ENCODE peak calls at places on chromosomes 7 and 10, in six cellular contexts. W is WERI-Rb-1; J is MM.1S; Z is GM23248; Y is mesendoderm; G is naive thymus-derived CD4-positive, alpha-beta T cell. H is an unnamed sample.

GRCh38 chr7:155619634-155620271 is 24.7 kb upstream of the RBM33 start:
- DNase-seq in Y (no peak), J (no peak), W (no peak), Z (no peak), G (no peak), H (no peak)

GRCh38 chr10:96188911-96189310 is 58.8 kb downstream of the ZNF518A start:
- DNase-seq in W (no peak), Z (peak; percentile 20), Y (no peak), J (no peak), G (no peak), H (no peak)

GRCh38 chr7:46283852-46284251 is 362.8 kb upstream of the IGFBP3 start:
- DNase-seq in J (no peak), Z (no peak), W (no peak), G (no peak), Y (no peak), H (no peak)

GRCh38 chr7:47557986-47558670 is 23.8 kb downstream of the TNS3 start:
- DNase-seq in Z (no peak), G (no peak), Y (peak; percentile 91), W (no peak), J (no peak), H (no peak)

GRCh38 chr10:117107280-117107679 is 30.8 kb downstream of the VAX1 start:
- DNase-seq in Y (no peak), Z (no peak), J (no peak), G (no peak), W (no peak), H (no peak)

GRCh38 chr10:80199828-80200227 is 5.5 kb downstream of the ANXA11 start:
- DNase-seq in Y (peak; percentile 46), Z (peak; percentile 95), J (no peak), W (no peak), G (no peak), H (no peak)

GRCh38 chr10:6746782-6747181 is 166.7 kb upstream of the PRKCQ start:
- DNase-seq in Y (no peak), G (no peak), J (no peak), W (no peak), Z (peak; percentile 69), H (no peak)

GRCh38 chr7:133904766-133905165 is 222.4 kb upstream of the LRGUK start:
- DNase-seq in Z (no peak), J (no peak), Y (peak; percentile 1), G (no peak), W (no peak), H (no peak)

GRCh38 chr7:39504963-39505362 is 61.2 kb upstream of the YAE1 start:
- DNase-seq in J (no peak), Y (no peak), Z (peak; percentile 30), W (no peak), G (no peak), H (no peak)

GRCh38 chr7:140723002-140723401 is 26.5 kb downstream of the NDUFB2 start:
- DNase-seq in Z (no peak), Y (no peak), J (no peak), G (peak; percentile 75), W (no peak), H (no peak)

GRCh38 chr10:67779455-67780205 is 58.4 kb downstream of the DNAJC12 start:
- DNase-seq in W (peak; percentile 68), Y (peak; percentile 80), Z (peak; percentile 83), J (peak; percentile 79), G (peak; percentile 81), H (peak; percentile 60)

GRCh38 chr7:39811161-39811614 is 138.9 kb upstream of the CDK13 start:
- DNase-seq in J (no peak), G (no peak), Z (peak; percentile 77), Y (no peak), W (no peak), H (no peak)

GRCh38 chr10:72846225-72846624 is 47.3 kb upstream of the OIT3 start:
- DNase-seq in Z (peak; percentile 79), G (no peak), Y (no peak), W (no peak), J (no peak), H (no peak)

GRCh38 chr7:12839508-12840153 is 152.2 kb downstream of the ARL4A start:
- DNase-seq in G (no peak), Z (no peak), J (no peak), W (no peak), Y (peak; percentile 71), H (no peak)

GRCh38 chr10:52949899-52950298 is 177.3 kb upstream of the MBL2 start:
- DNase-seq in Y (peak; percentile 69), W (no peak), G (no peak), Z (no peak), J (peak; percentile 32), H (no peak)

GRCh38 chr10:71270301-71270777 is 48.7 kb upstream of the SLC29A3 start:
- DNase-seq in G (no peak), J (peak; percentile 61), W (peak; percentile 78), Z (peak; percentile 85), Y (peak; percentile 95), H (no peak)

GRCh38 chr10:130559213-130559944 is 423.2 kb downstream of the GLRX3 start:
- DNase-seq in Y (no peak), J (no peak), W (no peak), Z (no peak), G (no peak), H (no peak)

GRCh38 chr10:58951750-58952149 is 224.7 kb upstream of the PHYHIPL start:
- DNase-seq in Z (peak; percentile 68), W (no peak), J (no peak), G (no peak), Y (no peak), H (no peak)

GRCh38 chr7:78301361-78301760 is 502.8 kb downstream of the PHTF2 start:
- DNase-seq in Z (peak; percentile 77), J (no peak), W (no peak), Y (no peak), G (no peak), H (no peak)

GRCh38 chr7:152395115-152395514 is 40.7 kb downstream of the KMT2C start:
- DNase-seq in Z (no peak), J (no peak), W (no peak), Y (no peak), G (no peak), H (no peak)

GRCh38 chr7:121271916-121272315 is 56.9 kb upstream of the WNT16 start:
- DNase-seq in G (no peak), W (no peak), Z (no peak), Y (no peak), J (no peak), H (no peak)

GRCh38 chr7:80284848-80285247 is 150.2 kb downstream of the GNAI1 start:
- DNase-seq in G (no peak), Z (peak; percentile 89), J (no peak), W (no peak), Y (no peak), H (no peak)

GRCh38 chr10:36493511-36493880 is 631.9 kb upstream of the ANKRD30A start:
- DNase-seq in W (no peak), G (no peak), Y (no peak), Z (peak; percentile 74), J (no peak), H (no peak)

GRCh38 chr10:62842983-62843382 is 26.8 kb upstream of the EGR2 start:
- DNase-seq in Z (no peak), Y (no peak), J (no peak), G (no peak), W (no peak), H (no peak)

GRCh38 chr10:8059191-8059936 is 4.9 kb downstream of the GATA3 start:
- DNase-seq in G (peak; percentile 50), J (no peak), W (no peak), Z (no peak), Y (no peak), H (no peak)

GRCh38 chr7:14196555-14196954 is 207.1 kb upstream of the ETV1 start:
- DNase-seq in W (no peak), G (no peak), Y (no peak), Z (peak; percentile 65), J (no peak), H (no peak)

DNA sequence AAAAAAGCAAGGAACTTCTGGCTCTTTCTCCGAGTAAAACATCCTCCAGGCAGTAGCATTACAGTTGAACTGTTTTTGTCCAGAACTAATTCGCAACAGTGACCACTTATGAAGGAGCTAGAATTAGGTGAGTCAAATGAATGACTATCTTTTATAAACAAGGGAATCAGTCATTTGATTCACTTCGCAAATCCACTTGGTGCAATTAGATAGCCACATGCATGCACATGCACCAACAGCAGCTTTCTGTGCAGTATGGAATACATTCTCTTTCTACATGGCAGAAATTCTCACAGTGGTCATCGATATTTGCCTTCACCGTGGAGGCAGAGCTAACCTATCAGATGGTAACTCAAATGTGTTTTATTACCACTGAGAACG is 118.8 kb downstream of the CDK6 start:
- DNase-seq in Y (no peak), W (no peak), G (no peak), J (no peak), Z (peak; percentile 77), H (no peak)
- H3K4me3 ChIP-seq in Y (no peak overlapping the region), W (no peak overlapping the region), G (peak overlapping the region; percentile 62), J (no peak overlapping the region), Z (peak overlapping the region; percentile 78), H (peak overlapping the region; percentile 67)

GRCh38 chr7:22187691-22188348 is 169.1 kb downstream of the RAPGEF5 start:
- DNase-seq in G (no peak), Y (no peak), Z (no peak), W (no peak), J (no peak), H (no peak)
- H3K27ac ChIP-seq in G (no peak overlapping the region), Y (no peak overlapping the region), Z (no peak overlapping the region), W (no peak overlapping the region), J (no peak overlapping the region), H (peak overlapping the region; percentile 77)

DNA sequence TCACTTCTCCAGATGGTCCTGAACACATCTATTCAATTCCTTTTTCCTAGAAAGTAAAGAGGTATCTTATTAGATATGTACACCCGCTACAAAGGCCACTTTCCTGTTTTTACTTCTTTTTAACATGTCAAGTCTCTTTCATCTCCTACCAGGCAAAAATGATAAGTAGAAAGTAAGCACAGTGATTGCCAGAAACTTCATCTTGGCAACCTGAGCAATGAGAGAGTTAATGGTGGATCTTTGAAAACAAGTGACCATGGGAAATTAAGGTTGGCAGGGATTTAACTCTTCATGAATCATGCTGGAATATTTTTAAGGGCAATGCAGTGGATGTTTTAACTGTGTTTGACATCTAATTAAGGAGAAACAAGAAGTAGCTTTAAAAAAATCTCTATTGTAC is 2.7 kb downstream of the SEMA3A start:
- DNase-seq in G (no peak), Z (peak; percentile 29), J (no peak), Y (no peak), W (no peak), H (no peak)
- H3K4me3 ChIP-seq in G (no peak overlapping the region), Z (peak overlapping the region; percentile 92), J (no peak overlapping the region), Y (no peak overlapping the region), W (no peak overlapping the region), H (peak overlapping the region; percentile 61)

DNA sequence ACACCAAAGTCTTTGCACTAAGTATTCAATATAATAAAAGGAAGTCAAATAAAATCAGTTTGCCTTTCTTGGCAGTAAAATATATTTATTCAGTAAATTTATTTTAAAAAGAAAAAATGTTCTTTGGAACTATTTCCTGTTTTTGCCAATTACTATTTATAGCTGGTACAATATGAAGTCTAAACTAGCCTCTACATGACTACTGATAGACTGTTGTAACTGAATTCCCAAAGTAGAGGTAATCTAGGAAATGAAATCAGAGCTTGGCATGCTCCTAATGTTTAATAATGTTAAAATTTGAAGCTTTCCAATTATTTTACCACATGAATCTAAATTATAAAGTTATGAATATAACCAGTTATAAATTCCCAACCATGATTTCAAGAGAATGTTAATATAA is 385.5 kb downstream of the SEMA3D start:
- DNase-seq in Z (no peak), J (no peak), Y (no peak), W (no peak), G (no peak), H (no peak)
- H3K27ac ChIP-seq in Z (no peak overlapping the region), J (no peak overlapping the region), Y (no peak overlapping the region), W (no peak overlapping the region), G (no peak overlapping the region), H (no peak overlapping the region)

GRCh38 chr7:128027485-128027980 is 3.7 kb downstream of the LRRC4 start:
- DNase-seq in Z (peak; percentile 20), J (no peak), W (no peak), G (no peak), Y (no peak), H (no peak)
- H3K4me3 ChIP-seq in Z (no peak overlapping the region), J (no peak overlapping the region), W (no peak overlapping the region), G (no peak overlapping the region), Y (no peak overlapping the region), H (peak overlapping the region; percentile 77)

H was measured in dorsolateral prefrontal cortex.